ENCODE peak calls at places on chromosomes 5 and 9, in six cellular contexts. C, L, E, O, G and J are unnamed samples.
A peak's percentile ranks its signal among the peaks of the same experiment; 100 is the strongest.

GRCh38 chr5:1779782-1780620 is 19.6 kb downstream of the MRPL36 start:
- DNase-seq in C (no peak), L (no peak), E (no peak), O (no peak), G (no peak), J (no peak)

GRCh38 chr5:61881821-61882220 is 424.2 kb upstream of the KIF2A start:
- DNase-seq in C (no peak), L (no peak), E (no peak), O (no peak), G (no peak), J (no peak)

GRCh38 chr5:140240987-140241706 is 61.8 kb downstream of the PFDN1 start:
- DNase-seq in C (no peak), L (peak; percentile 96), E (no peak), O (peak; percentile 81), G (peak; percentile 89), J (no peak)

GRCh38 chr9:117153021-117153420 is 261.8 kb downstream of the ASTN2 start:
- DNase-seq in C (no peak), L (no peak), E (peak; percentile 1), O (no peak), G (no peak), J (no peak)

GRCh38 chr5:52356311-52356918 is 431.3 kb upstream of the ITGA1 start:
- DNase-seq in C (no peak), L (no peak), E (peak; percentile 19), O (no peak), G (no peak), J (no peak)

GRCh38 chr5:14560091-14560595 is 21.4 kb upstream of the OTULINL start:
- DNase-seq in C (no peak), L (no peak), E (peak; percentile 92), O (no peak), G (no peak), J (no peak)

GRCh38 chr5:12330381-12330780 is 426.1 kb upstream of the CTNND2 start:
- DNase-seq in C (no peak), L (no peak), E (no peak), O (no peak), G (no peak), J (no peak)

GRCh38 chr5:103120607-103121200 is 603 bp downstream of the PPIP5K2 start:
- DNase-seq in C (no peak), L (no peak), E (peak; percentile 53), O (no peak), G (no peak), J (no peak)

GRCh38 chr5:138720840-138721239 is 32.4 kb upstream of the CTNNA1 start:
- DNase-seq in C (no peak), L (no peak), E (no peak), O (no peak), G (no peak), J (no peak)

GRCh38 chr5:159099049-159099760 is 511 bp downstream of the EBF1 start:
- DNase-seq in C (no peak), L (peak; percentile 51), E (peak; percentile 85), O (peak; percentile 68), G (no peak), J (peak; percentile 63)

GRCh38 chr5:83082750-83083149 is 5.4 kb downstream of the XRCC4 start:
- DNase-seq in C (no peak), L (no peak), E (no peak), O (no peak), G (no peak), J (no peak)

GRCh38 chr5:66307647-66308257 is 163.7 kb downstream of the SREK1 start:
- DNase-seq in C (no peak), L (no peak), E (peak; percentile 68), O (no peak), G (no peak), J (peak; percentile 61)

GRCh38 chr5:11955386-11955785 is 51.1 kb upstream of the CTNND2 start:
- DNase-seq in C (no peak), L (no peak), E (no peak), O (no peak), G (no peak), J (no peak)

GRCh38 chr5:157819502-157820125 is 39.3 kb downstream of the CLINT1 start:
- DNase-seq in C (no peak), L (no peak), E (no peak), O (no peak), G (no peak), J (no peak)

GRCh38 chr5:35842856-35843255 is 13.8 kb upstream of the IL7R start:
- DNase-seq in C (no peak), L (no peak), E (no peak), O (no peak), G (no peak), J (no peak)

GRCh38 chr5:119036101-119036762 is 34.7 kb upstream of the DMXL1 start:
- DNase-seq in C (no peak), L (no peak), E (peak; percentile 34), O (no peak), G (no peak), J (no peak)

GRCh38 chr5:169094586-169095409 is 206.1 kb downstream of the SLIT3 start:
- DNase-seq in C (no peak), L (no peak), E (peak; percentile 66), O (no peak), G (no peak), J (no peak)

GRCh38 chr9:119667163-119667562 is 297.9 kb upstream of the BRINP1 start:
- DNase-seq in C (no peak), L (no peak), E (no peak), O (no peak), G (no peak), J (no peak)

GRCh38 chr5:131419877-131420276 is 156.0 kb downstream of the CDC42SE2 start:
- DNase-seq in C (no peak), L (no peak), E (no peak), O (no peak), G (no peak), J (peak; percentile 14)

GRCh38 chr5:131426011-131426410 is 162.2 kb downstream of the CDC42SE2 start:
- DNase-seq in C (no peak), L (no peak), E (no peak), O (no peak), G (no peak), J (no peak)

GRCh38 chr5:131418846-131419245 is 155.0 kb downstream of the CDC42SE2 start:
- DNase-seq in C (no peak), L (no peak), E (no peak), O (no peak), G (no peak), J (no peak)

GRCh38 chr5:131417240-131417869 is 153.5 kb downstream of the CDC42SE2 start:
- DNase-seq in C (peak; percentile 70), L (peak; percentile 78), E (peak; percentile 79), O (peak; percentile 78), G (peak; percentile 84), J (peak; percentile 47)

DNA sequence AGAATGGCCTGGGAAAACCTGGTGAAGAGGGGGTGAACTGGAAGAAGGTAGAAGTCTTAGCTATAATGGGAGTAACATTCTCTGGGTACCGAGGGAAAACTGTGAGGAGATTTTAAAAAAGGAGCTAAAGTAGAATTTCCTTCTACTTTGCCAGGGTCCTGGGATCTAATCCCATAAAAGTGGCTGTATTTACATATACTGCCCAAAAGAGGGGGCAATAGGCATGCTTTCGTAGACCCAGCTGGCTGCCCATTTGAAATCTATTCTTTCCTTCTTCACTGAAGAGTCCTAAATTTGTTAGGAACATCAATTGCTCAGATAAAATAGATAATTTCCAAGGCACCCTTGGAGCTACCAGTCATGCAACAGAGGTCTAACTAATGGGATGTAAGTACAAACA is 159.2 kb downstream of the CDC42SE2 start:
- DNase-seq in C (no peak), L (no peak), E (peak; percentile 44), O (no peak), G (no peak), J (no peak)
- TF ChIP-seq CTCF in C (no peak), L (peak; percentile 10), E (peak; percentile 46), O (peak; percentile 68), G (peak; percentile 6), J (peak; percentile 45)

GRCh38 chr5:132295505-132296411 is 1.6 kb downstream of the SLC22A4 start:
- DNase-seq in C (no peak), L (no peak), E (peak; percentile 46), O (no peak), G (no peak), J (no peak)

GRCh38 chr5:132291026-132291425 is 3.2 kb upstream of the SLC22A4 start:
- DNase-seq in C (no peak), L (no peak), E (no peak), O (no peak), G (no peak), J (no peak)

GRCh38 chr5:132293992-132294727 is at the start of gene SLC22A4:
- DNase-seq in C (peak; percentile 52), L (peak; percentile 96), E (peak; percentile 96), O (peak; percentile 92), G (peak; percentile 80), J (peak; percentile 89)

GRCh38 chr5:132294728-132295504 is 722 bp downstream of the SLC22A4 start:
- DNase-seq in C (peak; percentile 30), L (peak; percentile 84), E (peak; percentile 98), O (no peak), G (peak; percentile 55), J (no peak)

DNA sequence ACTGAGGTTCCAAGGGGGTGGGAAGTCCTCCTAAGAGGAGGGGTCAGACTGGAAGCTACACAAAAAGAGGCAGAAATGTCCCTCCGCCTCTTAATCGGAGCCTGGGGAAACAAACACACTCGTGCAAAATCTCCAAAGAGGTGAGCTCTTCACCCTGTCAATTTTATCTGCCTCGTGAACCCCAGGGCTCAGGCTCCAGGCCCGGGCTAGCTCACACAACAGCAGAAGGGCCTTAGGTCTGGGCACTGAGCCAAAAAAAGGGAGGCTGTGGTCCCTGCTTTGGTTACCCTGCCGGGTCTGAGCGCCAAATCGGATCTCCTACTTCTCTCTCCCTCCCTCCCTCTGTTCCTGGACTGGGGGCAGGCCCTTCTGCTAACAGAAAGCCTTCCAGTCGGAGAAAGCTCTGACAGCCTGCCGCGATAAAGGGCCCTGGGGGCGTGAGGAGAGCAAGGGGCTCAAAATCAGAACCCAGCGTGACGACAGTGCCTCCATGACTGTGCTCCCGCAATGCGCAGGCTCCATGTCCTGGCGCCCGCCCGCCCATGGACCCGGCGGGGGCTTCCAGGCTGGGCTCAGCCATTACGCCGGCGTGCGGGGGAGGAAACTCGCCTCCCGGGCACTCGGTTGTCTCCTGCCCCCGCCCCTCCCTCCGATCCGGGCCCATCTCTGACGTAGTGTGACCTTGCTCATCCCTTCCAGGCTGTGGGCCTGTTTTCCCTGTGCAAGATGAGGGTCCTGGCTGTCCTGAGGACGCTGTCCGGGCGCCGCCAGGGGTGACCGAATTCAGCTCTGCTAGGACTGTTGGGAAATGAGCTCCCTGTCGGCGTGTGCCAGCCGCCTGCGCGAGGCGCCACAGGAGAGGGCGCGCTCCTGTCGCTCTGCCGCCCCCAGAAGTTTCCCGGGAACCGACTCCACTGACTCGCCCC is 865 bp upstream of the SLC22A4 start:
- DNase-seq in C (peak; percentile 42), L (peak; percentile 93), E (peak; percentile 94), O (peak; percentile 87), G (peak; percentile 73), J (peak; percentile 81)
- TF ChIP-seq CTCF in C (no peak), L (peak; percentile 24), E (no peak), O (peak; percentile 48), G (no peak), J (peak; percentile 21)

GRCh38 chr5:16812911-16813310 is 123.2 kb downstream of the MYO10 start:
- DNase-seq in C (no peak), L (no peak), E (no peak), O (no peak), G (peak; percentile 50), J (no peak)
- TF ChIP-seq CTCF in C (no peak), L (no peak), E (no peak), O (no peak), G (no peak), J (no peak)

DNA sequence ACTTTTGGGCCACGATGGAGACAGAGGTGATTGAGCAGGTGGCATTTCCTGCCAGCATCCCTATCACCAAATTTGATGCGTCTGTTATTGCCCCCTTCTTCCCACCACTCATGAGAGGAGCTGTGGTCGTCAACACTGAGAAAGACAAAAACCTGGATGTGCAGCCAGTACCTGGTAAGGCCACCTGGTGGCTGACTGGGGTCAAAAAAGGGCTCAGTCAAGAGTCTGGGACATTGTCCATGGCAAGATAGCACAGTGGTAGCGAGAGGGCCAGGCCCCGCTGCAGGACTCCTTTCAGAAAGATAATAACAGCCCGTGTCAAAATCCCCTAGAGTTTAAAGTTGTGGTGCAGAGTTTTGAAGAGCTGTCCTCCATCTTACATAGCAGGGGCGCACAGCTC is 40.8 kb downstream of the CSF1R start:
- DNase-seq in C (no peak), L (no peak), E (peak; percentile 42), O (no peak), G (no peak), J (no peak)
- TF ChIP-seq CTCF in C (no peak), L (no peak), E (no peak), O (peak; percentile 34), G (no peak), J (no peak)